ENCODE peak calls at places on chromosomes 7 and 10, in seven cellular contexts. M is GM10248, W is uterus, G is HFFc6, L is foreskin fibroblast, O is suprapubic skin, K is endothelial cell. Y is an unnamed sample.

GRCh38 chr10:19788075-19788686 is 28.1 kb upstream of the PLXDC2 start:
- DNase-seq in M (peak), W (no peak), G (peak), L (peak), O (no peak), K (peak), Y (no peak)

GRCh38 chr10:109981641-109982040 is 26.1 kb upstream of the ADD3 start:
- DNase-seq in M (no peak), W (no peak), G (no peak), L (no peak), O (no peak), K (no peak), Y (no peak)

GRCh38 chr7:152341039-152341913 is 94.5 kb downstream of the KMT2C start:
- DNase-seq in M (no peak), W (no peak), G (peak), L (peak), O (no peak), K (peak), Y (no peak)

GRCh38 chr10:78236416-78237015 is 202.9 kb downstream of the RPS24 start:
- DNase-seq in M (no peak), W (no peak), G (no peak), L (no peak), O (no peak), K (no peak), Y (no peak)

GRCh38 chr7:16055263-16055976 is 365.9 kb downstream of the CRPPA start:
- DNase-seq in M (no peak), W (no peak), G (no peak), L (no peak), O (no peak), K (no peak), Y (no peak)

GRCh38 chr10:44332465-44332864 is 52.4 kb downstream of the CXCL12 start:
- DNase-seq in M (no peak), W (no peak), G (no peak), L (no peak), O (peak), K (no peak), Y (no peak)

GRCh38 chr7:77199008-77199966 is at the start of gene FGL2:
- DNase-seq in M (no peak), W (peak), G (peak), L (peak), O (peak), K (peak), Y (no peak)

GRCh38 chr10:112375721-112376577 is 2.0 kb downstream of the ACSL5 start:
- DNase-seq in M (peak), W (peak), G (no peak), L (peak), O (no peak), K (no peak), Y (no peak)

GRCh38 chr7:157622000-157622399 is 285.2 kb downstream of the DNAJB6 start:
- DNase-seq in M (no peak), W (no peak), G (no peak), L (no peak), O (no peak), K (no peak), Y (no peak)

GRCh38 chr7:105304040-105304895 is 84.5 kb downstream of the SRPK2 start:
- DNase-seq in M (no peak), W (no peak), G (peak), L (peak), O (no peak), K (no peak), Y (no peak)

GRCh38 chr7:130350945-130351663 is 6.5 kb downstream of the CPA5 start:
- DNase-seq in M (peak), W (no peak), G (no peak), L (peak), O (peak), K (no peak), Y (no peak)

GRCh38 chr7:31464601-31465000 is 49.3 kb upstream of the ITPRID1 start:
- DNase-seq in M (no peak), W (no peak), G (no peak), L (no peak), O (no peak), K (no peak), Y (no peak)

GRCh38 chr7:24820730-24821044 is 63.4 kb upstream of the GSDME start:
- DNase-seq in M (no peak), W (no peak), G (peak), L (peak), O (no peak), K (no peak), Y (no peak)

GRCh38 chr10:46318808-46319207 is 32.0 kb downstream of the ANTXRL start:
- DNase-seq in M (no peak), W (no peak), G (no peak), L (no peak), O (no peak), K (no peak), Y (no peak)

GRCh38 chr10:98391065-98391464 is 23.9 kb downstream of the PYROXD2 start:
- DNase-seq in M (no peak), W (no peak), G (no peak), L (no peak), O (no peak), K (no peak), Y (no peak)

GRCh38 chr7:122887848-122888247 is 1.6 kb upstream of the CADPS2 start:
- DNase-seq in M (no peak), W (no peak), G (no peak), L (no peak), O (no peak), K (no peak), Y (no peak)

GRCh38 chr7:122889116-122889515 is 2.9 kb upstream of the CADPS2 start:
- DNase-seq in M (no peak), W (no peak), G (no peak), L (no peak), O (no peak), K (no peak), Y (no peak)

GRCh38 chr7:122886357-122887081 is at the start of gene CADPS2:
- DNase-seq in M (peak), W (peak), G (peak), L (peak), O (peak), K (peak), Y (no peak)

GRCh38 chr7:122885583-122886356 is 490 bp downstream of the CADPS2 start:
- DNase-seq in M (peak), W (peak), G (no peak), L (peak), O (no peak), K (peak), Y (no peak)

GRCh38 chr7:122887198-122887597 is 938 bp upstream of the CADPS2 start:
- DNase-seq in M (peak), W (peak), G (no peak), L (peak), O (peak), K (peak), Y (no peak)
- TF ChIP-seq CTCF in M (no peak), W (peak), G (no peak), L (peak), O (no peak), K (no peak), Y (no peak)

GRCh38 chr7:90945104-90945752 is 319.0 kb upstream of the FZD1 start:
- DNase-seq in M (no peak), W (no peak), G (peak), L (peak), O (no peak), K (no peak), Y (no peak)
- TF ChIP-seq CTCF in M (no peak), W (no peak), G (no peak), L (no peak), O (no peak), K (no peak), Y (no peak)

GRCh38 chr10:125001313-125002043 is 59.6 kb downstream of the ZRANB1 start:
- DNase-seq in M (no peak), W (no peak), G (no peak), L (peak), O (peak), K (no peak), Y (peak)

GRCh38 chr10:125002044-125002422 is 60.1 kb downstream of the ZRANB1 start:
- DNase-seq in M (no peak), W (no peak), G (no peak), L (no peak), O (no peak), K (no peak), Y (peak)

GRCh38 chr10:124998624-124999291 is 56.8 kb downstream of the ZRANB1 start:
- DNase-seq in M (peak), W (peak), G (no peak), L (no peak), O (peak), K (no peak), Y (peak)

GRCh38 chr10:124999433-125000365 is 57.8 kb downstream of the ZRANB1 start:
- DNase-seq in M (no peak), W (peak), G (peak), L (peak), O (peak), K (no peak), Y (peak)

DNA sequence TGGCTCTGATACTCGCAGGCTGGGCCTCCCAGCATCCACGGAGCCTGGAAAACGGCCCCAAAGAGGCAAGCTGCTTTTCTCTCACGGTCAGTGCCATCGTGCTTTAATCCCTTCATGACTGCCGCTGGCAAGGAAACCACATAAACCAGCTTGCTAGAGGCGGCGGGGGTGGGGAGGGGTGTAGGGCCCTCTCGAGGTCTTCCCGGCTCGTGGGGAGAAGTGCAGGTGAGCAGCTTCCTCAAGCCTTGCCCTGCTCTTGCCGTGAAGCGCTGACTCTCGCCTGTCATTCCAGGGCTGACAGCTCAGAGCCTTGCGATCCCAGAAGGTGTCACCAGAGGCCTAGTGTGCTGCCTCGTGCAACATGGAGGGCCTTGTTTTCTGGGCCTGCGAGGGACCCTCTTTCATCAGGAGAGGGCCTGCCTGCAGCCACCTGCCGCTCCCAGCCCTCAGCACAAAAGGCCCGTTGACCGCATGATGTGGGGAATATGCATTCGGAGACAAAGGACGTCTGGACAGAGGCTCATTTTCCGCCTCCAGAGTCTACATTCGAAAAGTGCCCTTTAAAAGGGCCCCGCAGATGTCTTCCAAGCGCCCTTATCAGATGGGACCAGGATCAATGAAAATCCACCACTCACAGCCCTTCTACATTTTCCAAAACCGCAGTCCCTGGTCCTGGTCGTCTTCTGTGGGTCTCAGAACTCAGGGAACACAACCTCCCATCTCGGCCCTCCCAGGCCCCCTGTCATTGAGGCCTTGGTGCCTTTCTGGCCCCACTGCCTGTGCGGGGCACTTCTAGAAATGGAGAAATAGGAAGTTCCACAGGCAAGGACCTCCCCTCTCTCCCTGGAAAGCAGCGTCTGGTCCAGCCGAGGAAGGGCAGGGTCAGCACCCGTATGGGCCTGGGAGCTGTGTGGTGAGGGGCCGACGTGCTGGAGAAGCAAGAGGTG is 58.7 kb downstream of the ZRANB1 start:
- DNase-seq in M (no peak), W (peak), G (no peak), L (peak), O (peak), K (no peak), Y (peak)
- TF ChIP-seq CTCF in M (no peak), W (no peak), G (no peak), L (peak), O (no peak), K (no peak), Y (peak)

DNA sequence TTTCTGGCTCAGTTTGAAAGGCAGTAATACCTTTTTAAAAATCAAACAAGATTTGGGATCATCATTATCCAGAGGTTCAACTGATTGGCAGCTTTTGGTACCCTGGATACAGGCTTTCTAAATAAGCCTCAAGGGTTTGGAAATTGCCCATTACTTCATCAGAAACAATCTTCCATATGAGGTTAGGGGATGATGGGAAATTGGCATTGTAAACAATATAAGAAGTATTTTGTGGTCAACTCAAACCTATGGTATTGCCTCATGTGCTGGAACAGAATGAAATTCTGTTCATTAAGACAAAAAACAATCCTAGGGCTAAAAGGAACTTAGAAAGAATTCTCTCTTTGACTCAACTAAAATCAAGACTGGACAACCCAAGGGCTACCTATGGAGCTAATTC is 92.6 kb upstream of the HECTD2 start:
- DNase-seq in M (no peak), W (no peak), G (no peak), L (peak), O (no peak), K (no peak), Y (no peak)
- TF ChIP-seq CTCF in M (no peak), W (no peak), G (no peak), L (no peak), O (no peak), K (no peak), Y (no peak)

GRCh38 chr7:44348300-44348699 is 22.9 kb upstream of the CAMK2B start:
- DNase-seq in M (no peak), W (no peak), G (peak), L (peak), O (no peak), K (peak), Y (no peak)
- TF ChIP-seq CTCF in M (peak), W (no peak), G (peak), L (peak), O (no peak), K (no peak), Y (peak)

GRCh38 chr7:38317457-38318037 is 44.1 kb upstream of the TARP start:
- DNase-seq in M (no peak), W (no peak), G (no peak), L (no peak), O (no peak), K (no peak), Y (no peak)

GRCh38 chr7:38318241-38318640 is 44.8 kb upstream of the TARP start:
- DNase-seq in M (no peak), W (no peak), G (no peak), L (no peak), O (no peak), K (no peak), Y (no peak)

GRCh38 chr7:38316733-38317360 is 43.4 kb upstream of the TARP start:
- DNase-seq in M (no peak), W (no peak), G (peak), L (no peak), O (no peak), K (no peak), Y (no peak)

GRCh38 chr7:38319873-38320272 is 46.4 kb upstream of the TARP start:
- DNase-seq in M (no peak), W (no peak), G (no peak), L (no peak), O (no peak), K (no peak), Y (no peak)

GRCh38 chr7:38318803-38319416 is 45.5 kb upstream of the TARP start:
- DNase-seq in M (peak), W (no peak), G (peak), L (peak), O (no peak), K (peak), Y (no peak)
- TF ChIP-seq CTCF in M (peak), W (peak), G (peak), L (peak), O (peak), K (peak), Y (peak)

GRCh38 chr7:74074731-74075130 is 8.9 kb upstream of the LIMK1 start:
- DNase-seq in M (no peak), W (no peak), G (no peak), L (peak), O (no peak), K (no peak), Y (no peak)
- TF ChIP-seq CTCF in M (no peak), W (no peak), G (no peak), L (no peak), O (no peak), K (no peak), Y (no peak)

DNA sequence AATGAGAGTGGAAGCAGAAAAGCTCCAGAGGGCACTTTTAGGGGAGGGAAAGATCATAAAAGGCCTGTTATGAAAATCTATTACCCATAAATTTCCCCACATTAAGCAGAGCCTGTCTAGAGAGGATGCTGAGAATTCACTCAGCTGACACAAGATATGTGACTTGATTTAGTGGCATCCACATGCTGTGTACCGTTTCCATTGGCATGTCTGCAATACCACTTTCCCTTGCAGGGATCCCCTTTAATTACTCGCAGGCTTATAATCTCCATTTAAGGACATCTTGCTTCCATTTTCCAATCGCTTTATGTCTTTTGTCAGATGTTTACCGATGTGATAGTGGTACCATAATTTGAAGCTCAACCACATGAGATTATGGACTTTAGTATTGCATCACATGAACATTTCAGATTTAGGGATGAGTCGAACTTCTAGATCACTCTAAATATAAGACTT is 69.9 kb upstream of the AGBL3 start:
- DNase-seq in M (no peak), W (no peak), G (no peak), L (no peak), O (no peak), K (no peak), Y (no peak)
- TF ChIP-seq CTCF in M (no peak), W (no peak), G (no peak), L (no peak), O (no peak), K (no peak), Y (no peak)

Y was measured in chondrocyte.